ENCODE peak calls at places on chromosome 2, in nine cellular contexts. One of them, this sample, is unnamed.

GRCh38 chr2:138994502-138994901 is 214.3 kb upstream of the NXPH2 start:
- DNase-seq in occipital lobe: no peak
- DNase-seq in left lobe of liver: no peak
- DNase-seq in stimulated activated CD4-positive, alpha-beta T cell treated with anti-CD3 and anti-CD28 coated beads, Interleukin-15, amount 100 ng/mL, for 24 hours: no peak
- DNase-seq in K562: no peak
- DNase-seq in kidney tubule cell: no peak
- DNase-seq in astrocyte of the spinal cord: no peak
- DNase-seq in stomach: no peak
- DNase-seq in NCI-H1436 treated with DMSO at 0.1 percent for 48 hours: no peak
- DNase-seq in this sample: no peak

GRCh38 chr2:134244091-134244490 is 9.8 kb upstream of the MGAT5 start:
- DNase-seq in occipital lobe: no peak
- DNase-seq in left lobe of liver: no peak
- DNase-seq in stimulated activated CD4-positive, alpha-beta T cell treated with anti-CD3 and anti-CD28 coated beads, Interleukin-15, amount 100 ng/mL, for 24 hours: no peak
- DNase-seq in K562: no peak
- DNase-seq in kidney tubule cell: peak; percentile 41
- DNase-seq in astrocyte of the spinal cord: no peak
- DNase-seq in stomach: no peak
- DNase-seq in NCI-H1436 treated with DMSO at 0.1 percent for 48 hours: no peak
- DNase-seq in this sample: no peak

GRCh38 chr2:12688898-12689297 is 27.8 kb upstream of the TRIB2 start:
- DNase-seq in occipital lobe: no peak
- DNase-seq in left lobe of liver: no peak
- DNase-seq in stimulated activated CD4-positive, alpha-beta T cell treated with anti-CD3 and anti-CD28 coated beads, Interleukin-15, amount 100 ng/mL, for 24 hours: no peak
- DNase-seq in K562: no peak
- DNase-seq in kidney tubule cell: no peak
- DNase-seq in astrocyte of the spinal cord: no peak
- DNase-seq in stomach: no peak
- DNase-seq in NCI-H1436 treated with DMSO at 0.1 percent for 48 hours: no peak
- DNase-seq in this sample: no peak

GRCh38 chr2:138931284-138932256 is 151.4 kb upstream of the NXPH2 start:
- DNase-seq in occipital lobe: no peak
- DNase-seq in left lobe of liver: no peak
- DNase-seq in stimulated activated CD4-positive, alpha-beta T cell treated with anti-CD3 and anti-CD28 coated beads, Interleukin-15, amount 100 ng/mL, for 24 hours: no peak
- DNase-seq in K562: no peak
- DNase-seq in kidney tubule cell: no peak
- DNase-seq in astrocyte of the spinal cord: no peak
- DNase-seq in stomach: no peak
- DNase-seq in NCI-H1436 treated with DMSO at 0.1 percent for 48 hours: no peak
- DNase-seq in this sample: no peak

GRCh38 chr2:12059616-12060441 is 313.4 kb downstream of the LPIN1 start:
- DNase-seq in occipital lobe: no peak
- DNase-seq in left lobe of liver: no peak
- DNase-seq in stimulated activated CD4-positive, alpha-beta T cell treated with anti-CD3 and anti-CD28 coated beads, Interleukin-15, amount 100 ng/mL, for 24 hours: no peak
- DNase-seq in K562: peak; percentile 66
- DNase-seq in kidney tubule cell: no peak
- DNase-seq in astrocyte of the spinal cord: peak; percentile 73
- DNase-seq in stomach: no peak
- DNase-seq in NCI-H1436 treated with DMSO at 0.1 percent for 48 hours: no peak
- DNase-seq in this sample: no peak

GRCh38 chr2:143954208-143954607 is 565.7 kb downstream of the ZEB2 start:
- DNase-seq in occipital lobe: no peak
- DNase-seq in left lobe of liver: no peak
- DNase-seq in stimulated activated CD4-positive, alpha-beta T cell treated with anti-CD3 and anti-CD28 coated beads, Interleukin-15, amount 100 ng/mL, for 24 hours: no peak
- DNase-seq in K562: no peak
- DNase-seq in kidney tubule cell: no peak
- DNase-seq in astrocyte of the spinal cord: no peak
- DNase-seq in stomach: no peak
- DNase-seq in NCI-H1436 treated with DMSO at 0.1 percent for 48 hours: no peak
- DNase-seq in this sample: no peak

GRCh38 chr2:8030694-8031303 is 651.1 kb upstream of the ID2 start:
- DNase-seq in occipital lobe: no peak
- DNase-seq in left lobe of liver: no peak
- DNase-seq in stimulated activated CD4-positive, alpha-beta T cell treated with anti-CD3 and anti-CD28 coated beads, Interleukin-15, amount 100 ng/mL, for 24 hours: no peak
- DNase-seq in K562: no peak
- DNase-seq in kidney tubule cell: peak; percentile 64
- DNase-seq in astrocyte of the spinal cord: no peak
- DNase-seq in stomach: no peak
- DNase-seq in NCI-H1436 treated with DMSO at 0.1 percent for 48 hours: no peak
- DNase-seq in this sample: no peak

GRCh38 chr2:129765326-129766158 is 213.9 kb upstream of the RAB6C start:
- DNase-seq in occipital lobe: no peak
- DNase-seq in left lobe of liver: no peak
- DNase-seq in stimulated activated CD4-positive, alpha-beta T cell treated with anti-CD3 and anti-CD28 coated beads, Interleukin-15, amount 100 ng/mL, for 24 hours: no peak
- DNase-seq in K562: no peak
- DNase-seq in kidney tubule cell: peak; percentile 25
- DNase-seq in astrocyte of the spinal cord: no peak
- DNase-seq in stomach: no peak
- DNase-seq in NCI-H1436 treated with DMSO at 0.1 percent for 48 hours: no peak
- DNase-seq in this sample: no peak